ENCODE peak calls at places on chromosome 19, in nine cellular contexts. A is stomach, L is thyroid gland, T is tibial nerve, N is A549, W is breast epithelium, R is testis, G is lower leg skin, Z is uterus. V is an unnamed sample.

GRCh38 chr19:17475541-17476115 is 5.3 kb downstream of the SLC27A1 start:
- DNase-seq in A (peak), L (peak), T (peak), N (no peak), W (peak), R (peak), G (no peak), Z (no peak), V (no peak)

GRCh38 chr19:3129112-3129511 is 6.7 kb upstream of the GNA15 start:
- DNase-seq in A (no peak), L (no peak), T (peak), N (no peak), W (no peak), R (no peak), G (no peak), Z (no peak), V (no peak)

GRCh38 chr19:34066007-34066656 is 106.2 kb upstream of the LSM14A start:
- DNase-seq in A (no peak), L (no peak), T (no peak), N (no peak), W (no peak), R (no peak), G (no peak), Z (no peak), V (no peak)

GRCh38 chr19:4023600-4024398 is 16.3 kb downstream of the PIAS4 start:
- DNase-seq in A (no peak), L (no peak), T (no peak), N (no peak), W (no peak), R (no peak), G (no peak), Z (no peak), V (no peak)

GRCh38 chr19:34480491-34480890 is 1.1 kb upstream of the WTIP start:
- DNase-seq in A (no peak), L (no peak), T (no peak), N (no peak), W (no peak), R (no peak), G (peak), Z (no peak), V (no peak)

GRCh38 chr19:16363133-16363851 is 38.7 kb downstream of the KLF2 start:
- DNase-seq in A (peak), L (peak), T (no peak), N (no peak), W (peak), R (no peak), G (no peak), Z (no peak), V (no peak)

GRCh38 chr19:47511128-47511517 is 3.7 kb downstream of the NAPA start:
- DNase-seq in A (peak), L (peak), T (peak), N (no peak), W (no peak), R (peak), G (no peak), Z (peak), V (no peak)

GRCh38 chr19:36093146-36093662 is 17.7 kb upstream of the OVOL3 start:
- DNase-seq in A (no peak), L (no peak), T (no peak), N (no peak), W (no peak), R (no peak), G (no peak), Z (no peak), V (no peak)

GRCh38 chr19:17522988-17523872 is 11.8 kb downstream of the PGLS start:
- DNase-seq in A (peak), L (peak), T (peak), N (no peak), W (no peak), R (peak), G (no peak), Z (no peak), V (no peak)

GRCh38 chr19:29320076-29320475 is 107.1 kb upstream of the UQCRFS1 start:
- DNase-seq in A (no peak), L (no peak), T (no peak), N (no peak), W (no peak), R (no peak), G (peak), Z (no peak), V (no peak)

GRCh38 chr19:33376931-33377557 is 3.5 kb downstream of the CEBPG start:
- DNase-seq in A (peak), L (no peak), T (no peak), N (no peak), W (no peak), R (no peak), G (peak), Z (no peak), V (no peak)

GRCh38 chr19:50978772-50979390 is 4.8 kb downstream of the KLK7 start:
- DNase-seq in A (no peak), L (no peak), T (no peak), N (no peak), W (no peak), R (no peak), G (no peak), Z (no peak), V (no peak)

GRCh38 chr19:45311640-45312039 is 11.0 kb downstream of the CKM start:
- DNase-seq in A (no peak), L (no peak), T (no peak), N (no peak), W (no peak), R (peak), G (no peak), Z (no peak), V (no peak)

GRCh38 chr19:31419871-31420430 is 70.7 kb upstream of the TSHZ3 start:
- DNase-seq in A (no peak), L (no peak), T (no peak), N (no peak), W (no peak), R (no peak), G (no peak), Z (no peak), V (no peak)

GRCh38 chr19:28840891-28841290 is 372.1 kb downstream of the UQCRFS1 start:
- DNase-seq in A (no peak), L (peak), T (no peak), N (no peak), W (no peak), R (no peak), G (no peak), Z (no peak), V (no peak)

GRCh38 chr19:50718255-50719118 is 1.1 kb downstream of the SHANK1 start:
- DNase-seq in A (no peak), L (no peak), T (no peak), N (no peak), W (no peak), R (no peak), G (no peak), Z (no peak), V (no peak)

GRCh38 chr19:43078311-43078710 is 4.2 kb downstream of the PSG2 start:
- DNase-seq in A (no peak), L (no peak), T (no peak), N (no peak), W (no peak), R (no peak), G (no peak), Z (no peak), V (peak)

GRCh38 chr19:15831626-15832025 is 16.2 kb upstream of the OR10H1 start:
- DNase-seq in A (no peak), L (no peak), T (no peak), N (no peak), W (no peak), R (no peak), G (no peak), Z (no peak), V (no peak)

GRCh38 chr19:49799798-49800376 is 13.2 kb downstream of the FUZ start:
- DNase-seq in A (no peak), L (no peak), T (no peak), N (no peak), W (no peak), R (no peak), G (no peak), Z (no peak), V (no peak)

GRCh38 chr19:29098863-29099481 is 114.0 kb downstream of the UQCRFS1 start:
- DNase-seq in A (peak), L (peak), T (peak), N (peak), W (no peak), R (peak), G (peak), Z (peak), V (peak)

GRCh38 chr19:46955813-46956371 is 63.7 kb upstream of the NPAS1 start:
- DNase-seq in A (no peak), L (no peak), T (no peak), N (no peak), W (no peak), R (no peak), G (no peak), Z (no peak), V (no peak)

GRCh38 chr19:46623915-46624502 is 880 bp downstream of the PTGIR start:
- DNase-seq in A (no peak), L (no peak), T (no peak), N (no peak), W (no peak), R (no peak), G (no peak), Z (no peak), V (no peak)

GRCh38 chr19:45568732-45569131 is 15.9 kb downstream of the OPA3 start:
- DNase-seq in A (no peak), L (no peak), T (no peak), N (peak), W (no peak), R (no peak), G (no peak), Z (no peak), V (no peak)

GRCh38 chr19:30049844-30050667 is 108.0 kb downstream of the URI1 start:
- DNase-seq in A (no peak), L (no peak), T (no peak), N (no peak), W (no peak), R (no peak), G (no peak), Z (no peak), V (no peak)

GRCh38 chr19:55431183-55431582 is 11.9 kb downstream of the SHISA7 start:
- DNase-seq in A (no peak), L (no peak), T (no peak), N (no peak), W (no peak), R (no peak), G (no peak), Z (no peak), V (no peak)

GRCh38 chr19:17737690-17738153 is 13.6 kb upstream of the FCHO1 start:
- DNase-seq in A (no peak), L (no peak), T (no peak), N (no peak), W (no peak), R (no peak), G (no peak), Z (no peak), V (no peak)

GRCh38 chr19:50969413-50969760 is at the start of gene KLK6:
- DNase-seq in A (no peak), L (no peak), T (no peak), N (no peak), W (peak), R (no peak), G (no peak), Z (no peak), V (no peak)

GRCh38 chr19:49064768-49065611 is at the start of gene NTF4:
- DNase-seq in A (peak), L (peak), T (no peak), N (peak), W (no peak), R (no peak), G (peak), Z (no peak), V (no peak)

GRCh38 chr19:35752746-35753350 is 4.0 kb downstream of the HSPB6 start:
- DNase-seq in A (no peak), L (no peak), T (no peak), N (no peak), W (no peak), R (no peak), G (peak), Z (no peak), V (no peak)

GRCh38 chr19:18310966-18311365 is 11.9 kb downstream of the LSM4 start:
- DNase-seq in A (no peak), L (no peak), T (no peak), N (no peak), W (no peak), R (no peak), G (no peak), Z (no peak), V (no peak)

GRCh38 chr19:51375504-51376221 is 3.2 kb upstream of the NKG7 start:
- DNase-seq in A (no peak), L (no peak), T (no peak), N (no peak), W (no peak), R (no peak), G (no peak), Z (no peak), V (no peak)

GRCh38 chr19:8194528-8195275 is 14.5 kb upstream of the CERS4 start:
- DNase-seq in A (peak), L (no peak), T (no peak), N (no peak), W (no peak), R (no peak), G (peak), Z (no peak), V (no peak)

GRCh38 chr19:3970808-3971598 is at the start of gene DAPK3:
- DNase-seq in A (peak), L (peak), T (peak), N (peak), W (peak), R (peak), G (peak), Z (peak), V (peak)

GRCh38 chr19:52646571-52647222 is 8.5 kb upstream of the ZNF83 start:
- DNase-seq in A (no peak), L (no peak), T (no peak), N (no peak), W (no peak), R (no peak), G (no peak), Z (no peak), V (no peak)

GRCh38 chr19:17441241-17442135 is 7.0 kb downstream of the TMEM221 start:
- DNase-seq in A (no peak), L (peak), T (no peak), N (no peak), W (no peak), R (peak), G (no peak), Z (no peak), V (no peak)

GRCh38 chr19:40754611-40755247 is 3.7 kb downstream of the SNRPA start:
- DNase-seq in A (peak), L (no peak), T (no peak), N (no peak), W (no peak), R (no peak), G (no peak), Z (no peak), V (no peak)

GRCh38 chr19:15759962-15760565 is 22.3 kb downstream of the OR10H3 start:
- DNase-seq in A (no peak), L (no peak), T (no peak), N (no peak), W (no peak), R (no peak), G (no peak), Z (no peak), V (no peak)

GRCh38 chr19:21568816-21569496 is 63.6 kb downstream of the ZNF429 start:
- DNase-seq in A (peak), L (peak), T (peak), N (no peak), W (peak), R (peak), G (peak), Z (peak), V (no peak)

GRCh38 chr19:13117176-13117771 is 734 bp upstream of the TRMT1 start:
- DNase-seq in A (no peak), L (no peak), T (no peak), N (no peak), W (no peak), R (no peak), G (no peak), Z (no peak), V (no peak)

GRCh38 chr19:13116282-13117175 is at the start of gene TRMT1:
- DNase-seq in A (peak), L (peak), T (peak), N (peak), W (peak), R (peak), G (peak), Z (peak), V (peak)

GRCh38 chr19:13118424-13119193 is 545 bp downstream of the NACC1 start:
- DNase-seq in A (peak), L (peak), T (no peak), N (peak), W (peak), R (peak), G (no peak), Z (no peak), V (no peak)

GRCh38 chr19:13119654-13120053 is 1.6 kb downstream of the NACC1 start:
- DNase-seq in A (no peak), L (no peak), T (no peak), N (no peak), W (no peak), R (no peak), G (no peak), Z (no peak), V (no peak)

DNA sequence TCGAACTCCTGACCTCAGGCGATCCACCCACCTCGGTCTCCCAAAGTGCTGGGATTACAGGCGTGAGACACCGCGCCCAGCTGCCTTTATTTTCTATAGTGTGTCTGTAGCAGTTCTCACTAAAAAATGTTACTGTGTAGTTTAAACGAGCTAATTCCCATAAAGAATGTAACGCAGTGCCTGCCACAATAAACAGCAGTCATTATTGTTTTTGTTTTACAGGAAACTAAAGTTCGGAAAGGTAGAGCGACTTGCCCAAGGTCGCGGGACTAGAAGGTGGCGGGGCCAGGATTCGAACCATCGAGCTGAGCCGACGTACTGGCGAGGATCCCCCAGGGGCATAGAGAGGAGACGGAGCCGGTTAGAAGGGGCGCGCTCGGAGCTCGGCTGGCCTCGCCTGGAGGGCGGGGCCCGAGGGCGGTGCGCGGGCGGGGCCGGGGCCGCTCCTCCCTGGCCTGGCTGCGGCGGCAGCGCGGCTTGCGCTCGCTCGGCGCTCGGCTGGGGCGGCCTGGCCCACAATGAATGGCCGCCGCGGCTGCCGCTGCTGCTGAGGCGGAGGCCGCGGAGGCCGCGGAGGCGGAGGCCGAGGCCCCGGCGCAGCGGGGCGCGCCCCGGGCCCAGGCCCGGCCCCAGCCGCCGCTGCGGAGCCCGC is at the start of gene NACC1:
- DNase-seq in A (peak), L (peak), T (peak), N (peak), W (peak), R (peak), G (peak), Z (peak), V (peak)
- TF ChIP-seq POLR2A in A (no peak), L (peak), T (no peak), N (no peak), W (no peak), R (no peak), G (no peak), Z (peak), V (peak)

GRCh38 chr19:5096536-5096935 is 127.6 kb downstream of the KDM4B start:
- DNase-seq in A (no peak), L (no peak), T (no peak), N (no peak), W (no peak), R (no peak), G (no peak), Z (no peak), V (no peak)
- TF ChIP-seq POLR2A in A (no peak), L (no peak), T (no peak), N (no peak), W (no peak), R (no peak), G (no peak), Z (no peak), V (no peak)

GRCh38 chr19:5961969-5962945 is 15.7 kb downstream of the RANBP3 start:
- DNase-seq in A (peak), L (peak), T (peak), N (no peak), W (peak), R (no peak), G (no peak), Z (no peak), V (no peak)
- TF ChIP-seq POLR2A in A (no peak), L (no peak), T (no peak), N (no peak), W (no peak), R (no peak), G (no peak), Z (no peak), V (no peak)

GRCh38 chr19:38336638-38337359 is 1.2 kb downstream of the CATSPERG start:
- DNase-seq in A (peak), L (peak), T (peak), N (peak), W (peak), R (peak), G (peak), Z (peak), V (peak)

GRCh38 chr19:38331728-38332127 is 3.9 kb upstream of the CATSPERG start:
- DNase-seq in A (no peak), L (no peak), T (no peak), N (no peak), W (no peak), R (no peak), G (no peak), Z (no peak), V (no peak)

GRCh38 chr19:38337360-38337653 is 1.7 kb downstream of the CATSPERG start:
- DNase-seq in A (no peak), L (peak), T (no peak), N (peak), W (no peak), R (no peak), G (no peak), Z (no peak), V (no peak)

GRCh38 chr19:38340927-38341326 is 5.3 kb downstream of the CATSPERG start:
- DNase-seq in A (no peak), L (no peak), T (no peak), N (no peak), W (no peak), R (no peak), G (no peak), Z (no peak), V (no peak)

DNA sequence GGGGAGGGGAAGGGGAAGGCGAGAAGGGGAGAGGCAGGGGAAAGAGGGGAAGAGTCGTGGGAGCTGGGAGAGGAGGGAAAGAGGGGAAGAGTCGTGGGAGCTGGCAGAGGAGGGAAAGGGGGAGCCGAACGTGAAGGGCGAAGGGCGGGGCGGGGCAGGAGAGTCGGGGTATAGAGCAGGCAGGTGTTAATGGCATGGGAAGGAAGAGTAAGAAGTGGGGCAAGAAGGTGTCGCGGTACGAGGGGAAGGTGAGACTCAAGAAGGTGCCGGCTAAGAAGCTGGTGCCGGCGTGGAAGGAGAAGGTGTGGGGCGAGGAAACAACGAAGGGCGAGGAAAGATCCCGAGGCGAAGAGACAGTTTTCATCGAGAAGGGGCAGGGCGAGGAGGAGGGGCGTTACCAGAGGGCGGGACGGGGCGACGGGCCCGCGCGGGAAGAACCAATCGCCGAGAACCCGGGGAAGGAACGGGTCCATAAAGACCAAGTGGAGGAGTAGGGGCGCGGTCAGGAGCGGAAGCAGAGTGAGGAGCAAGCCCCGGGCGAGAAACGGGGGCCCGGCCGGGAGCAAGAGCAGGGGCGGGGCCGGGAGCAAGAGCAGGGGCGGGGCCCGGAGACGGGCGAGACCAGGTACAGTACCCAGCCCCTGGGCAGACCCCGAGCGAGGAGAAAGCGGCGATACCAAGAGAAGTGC is 463 bp downstream of the CATSPERG start:
- DNase-seq in A (peak), L (peak), T (peak), N (peak), W (peak), R (peak), G (peak), Z (peak), V (peak)
- TF ChIP-seq POLR2A in A (no peak), L (peak), T (peak), N (no peak), W (peak), R (no peak), G (no peak), Z (peak), V (peak)

V was measured in H54.